ENCODE peak calls at places on chromosomes 7 and 10, in six cellular contexts. One of them, this sample, is unnamed.

GRCh38 chr7:152131981-152132494 is 106.6 kb downstream of the GALNT11 start:
- DNase-seq in stimulated activated CD4-positive, alpha-beta T cell treated with anti-CD3 and anti-CD28 coated beads, TNF-alpha, amount 100 ng/mL, for 1 hour: no peak
- DNase-seq in activated CD4-positive, alpha-beta memory T cell treated with anti-CD3 and anti-CD28 coated beads, Interleukin-2, amount 10 ng/mL, durations not matched to agents 7 days and 5 days: no peak
- DNase-seq in aorta: no peak
- DNase-seq in Daoy: no peak
- DNase-seq in stimulated activated naive CD4-positive, alpha-beta T cell treated with Interleukin-2 at 50 U/mL for 16 hours: no peak
- DNase-seq in this sample: no peak

GRCh38 chr7:151537818-151538561 is 18.3 kb upstream of the RHEB start:
- DNase-seq in aorta: no peak
- DNase-seq in stimulated activated naive CD4-positive, alpha-beta T cell treated with Interleukin-2 at 50 U/mL for 16 hours: no peak
- DNase-seq in stimulated activated CD4-positive, alpha-beta T cell treated with anti-CD3 and anti-CD28 coated beads, TNF-alpha, amount 100 ng/mL, for 1 hour: no peak
- DNase-seq in Daoy: no peak
- DNase-seq in activated CD4-positive, alpha-beta memory T cell treated with anti-CD3 and anti-CD28 coated beads, Interleukin-2, amount 10 ng/mL, durations not matched to agents 7 days and 5 days: no peak
- DNase-seq in this sample: no peak

GRCh38 chr10:119206603-119207366 is 586 bp upstream of the GRK5 start:
- DNase-seq in stimulated activated CD4-positive, alpha-beta T cell treated with anti-CD3 and anti-CD28 coated beads, TNF-alpha, amount 100 ng/mL, for 1 hour: no peak
- DNase-seq in aorta: peak
- DNase-seq in activated CD4-positive, alpha-beta memory T cell treated with anti-CD3 and anti-CD28 coated beads, Interleukin-2, amount 10 ng/mL, durations not matched to agents 7 days and 5 days: peak
- DNase-seq in stimulated activated naive CD4-positive, alpha-beta T cell treated with Interleukin-2 at 50 U/mL for 16 hours: peak
- DNase-seq in Daoy: peak
- DNase-seq in this sample: peak

GRCh38 chr10:3848005-3848767 is 63.2 kb upstream of the KLF6 start:
- DNase-seq in aorta: no peak
- DNase-seq in stimulated activated naive CD4-positive, alpha-beta T cell treated with Interleukin-2 at 50 U/mL for 16 hours: no peak
- DNase-seq in activated CD4-positive, alpha-beta memory T cell treated with anti-CD3 and anti-CD28 coated beads, Interleukin-2, amount 10 ng/mL, durations not matched to agents 7 days and 5 days: no peak
- DNase-seq in stimulated activated CD4-positive, alpha-beta T cell treated with anti-CD3 and anti-CD28 coated beads, TNF-alpha, amount 100 ng/mL, for 1 hour: no peak
- DNase-seq in Daoy: no peak
- DNase-seq in this sample: no peak

GRCh38 chr7:39453743-39454355 is 112.4 kb upstream of the YAE1 start:
- DNase-seq in Daoy: peak
- DNase-seq in stimulated activated CD4-positive, alpha-beta T cell treated with anti-CD3 and anti-CD28 coated beads, TNF-alpha, amount 100 ng/mL, for 1 hour: no peak
- DNase-seq in aorta: no peak
- DNase-seq in activated CD4-positive, alpha-beta memory T cell treated with anti-CD3 and anti-CD28 coated beads, Interleukin-2, amount 10 ng/mL, durations not matched to agents 7 days and 5 days: peak
- DNase-seq in stimulated activated naive CD4-positive, alpha-beta T cell treated with Interleukin-2 at 50 U/mL for 16 hours: peak
- DNase-seq in this sample: no peak

GRCh38 chr10:6145979-6146432 is 56.7 kb upstream of the PFKFB3 start:
- DNase-seq in stimulated activated CD4-positive, alpha-beta T cell treated with anti-CD3 and anti-CD28 coated beads, TNF-alpha, amount 100 ng/mL, for 1 hour: no peak
- DNase-seq in Daoy: no peak
- DNase-seq in activated CD4-positive, alpha-beta memory T cell treated with anti-CD3 and anti-CD28 coated beads, Interleukin-2, amount 10 ng/mL, durations not matched to agents 7 days and 5 days: no peak
- DNase-seq in aorta: no peak
- DNase-seq in stimulated activated naive CD4-positive, alpha-beta T cell treated with Interleukin-2 at 50 U/mL for 16 hours: no peak
- DNase-seq in this sample: no peak

GRCh38 chr10:118501637-118502440 is 93.6 kb downstream of the PRLHR start:
- DNase-seq in Daoy: peak
- DNase-seq in activated CD4-positive, alpha-beta memory T cell treated with anti-CD3 and anti-CD28 coated beads, Interleukin-2, amount 10 ng/mL, durations not matched to agents 7 days and 5 days: no peak
- DNase-seq in stimulated activated naive CD4-positive, alpha-beta T cell treated with Interleukin-2 at 50 U/mL for 16 hours: no peak
- DNase-seq in aorta: no peak
- DNase-seq in stimulated activated CD4-positive, alpha-beta T cell treated with anti-CD3 and anti-CD28 coated beads, TNF-alpha, amount 100 ng/mL, for 1 hour: no peak
- DNase-seq in this sample: peak

GRCh38 chr10:51964630-51965029 is 265.2 kb upstream of the CSTF2T start:
- DNase-seq in Daoy: no peak
- DNase-seq in activated CD4-positive, alpha-beta memory T cell treated with anti-CD3 and anti-CD28 coated beads, Interleukin-2, amount 10 ng/mL, durations not matched to agents 7 days and 5 days: no peak
- DNase-seq in aorta: no peak
- DNase-seq in stimulated activated naive CD4-positive, alpha-beta T cell treated with Interleukin-2 at 50 U/mL for 16 hours: no peak
- DNase-seq in stimulated activated CD4-positive, alpha-beta T cell treated with anti-CD3 and anti-CD28 coated beads, TNF-alpha, amount 100 ng/mL, for 1 hour: no peak
- DNase-seq in this sample: no peak

GRCh38 chr7:100875356-100875751 is 451 bp downstream of the SRRT start:
- DNase-seq in stimulated activated naive CD4-positive, alpha-beta T cell treated with Interleukin-2 at 50 U/mL for 16 hours: peak
- DNase-seq in activated CD4-positive, alpha-beta memory T cell treated with anti-CD3 and anti-CD28 coated beads, Interleukin-2, amount 10 ng/mL, durations not matched to agents 7 days and 5 days: peak
- DNase-seq in stimulated activated CD4-positive, alpha-beta T cell treated with anti-CD3 and anti-CD28 coated beads, TNF-alpha, amount 100 ng/mL, for 1 hour: no peak
- DNase-seq in aorta: no peak
- DNase-seq in Daoy: peak
- DNase-seq in this sample: no peak

This sample was measured in breast epithelium.